ENCODE peak calls at places on chromosomes 2 and 18, in four cellular contexts. A is GM12878, T is IMR-90, M is K562. N is an unnamed sample.

GRCh38 chr2:234444888-234445287 is 52.0 kb downstream of the ARL4C start:
- DNase-seq in A (no peak), T (peak; percentile 98), M (no peak), N (peak; percentile 93)

GRCh38 chr2:236309669-236310029 is 45.4 kb upstream of the ASB18 start:
- DNase-seq in A (no peak), T (no peak), M (peak; percentile 45), N (peak; percentile 39)

GRCh38 chr2:174577967-174578589 is 19.5 kb downstream of the WIPF1 start:
- DNase-seq in A (no peak), T (peak; percentile 73), M (no peak), N (peak; percentile 55)

GRCh38 chr2:96404446-96405373 is 69.1 kb downstream of the NCAPH start:
- DNase-seq in A (no peak), T (no peak), M (no peak), N (no peak)

GRCh38 chr18:68738572-68738971 is 23.7 kb upstream of the TMX3 start:
- DNase-seq in A (no peak), T (no peak), M (no peak), N (no peak)

GRCh38 chr2:226652983-226653765 is 146.4 kb downstream of the IRS1 start:
- DNase-seq in A (no peak), T (peak; percentile 42), M (no peak), N (no peak)

GRCh38 chr2:216083464-216084279 is 2.0 kb downstream of the TMEM169 start:
- DNase-seq in A (no peak), T (peak; percentile 83), M (no peak), N (no peak)

GRCh38 chr2:236417150-236417549 is 152.5 kb upstream of the ACKR3 start:
- DNase-seq in A (no peak), T (no peak), M (no peak), N (no peak)

GRCh38 chr18:12422936-12423335 is 15.2 kb downstream of the PRELID3A start:
- DNase-seq in A (no peak), T (no peak), M (no peak), N (no peak)

GRCh38 chr18:63981719-63982118 is 11.8 kb downstream of the SERPINB8 start:
- DNase-seq in A (no peak), T (no peak), M (no peak), N (no peak)

GRCh38 chr18:63992751-63993150 is 22.9 kb downstream of the SERPINB8 start:
- DNase-seq in A (no peak), T (no peak), M (no peak), N (no peak)

GRCh38 chr18:63987743-63988142 is 17.9 kb downstream of the SERPINB8 start:
- DNase-seq in A (no peak), T (no peak), M (no peak), N (no peak)

GRCh38 chr18:63982361-63982760 is 12.5 kb downstream of the SERPINB8 start:
- DNase-seq in A (no peak), T (no peak), M (no peak), N (no peak)

DNA sequence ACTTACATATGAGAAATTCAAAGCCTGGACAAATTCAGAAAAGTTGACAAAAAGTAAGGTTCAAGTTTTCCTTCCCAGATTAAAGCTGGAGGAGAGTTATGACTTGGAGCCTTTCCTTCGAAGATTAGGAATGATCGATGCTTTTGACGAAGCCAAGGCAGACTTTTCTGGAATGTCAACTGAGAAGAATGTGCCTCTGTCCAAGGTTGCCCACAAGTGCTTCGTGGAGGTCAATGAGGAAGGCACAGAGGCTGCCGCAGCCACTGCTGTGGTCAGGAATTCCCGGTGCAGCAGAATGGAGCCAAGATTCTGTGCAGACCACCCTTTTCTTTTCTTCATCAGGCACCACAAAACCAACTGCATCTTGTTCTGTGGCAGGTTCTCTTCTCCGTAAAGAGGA is 17.0 kb downstream of the SERPINB8 start:
- DNase-seq in A (no peak), T (no peak), M (no peak), N (no peak)
- TF ChIP-seq FOS in A (no peak), T (no peak), M (no peak), N (no peak)

GRCh38 chr18:23560186-23560585 is 26.1 kb downstream of the NPC1 start:
- DNase-seq in A (no peak), T (no peak), M (no peak), N (no peak)

GRCh38 chr18:23565916-23566547 is 20.3 kb downstream of the NPC1 start:
- DNase-seq in A (no peak), T (no peak), M (no peak), N (no peak)

GRCh38 chr18:23568739-23569138 is 17.6 kb downstream of the NPC1 start:
- DNase-seq in A (no peak), T (no peak), M (no peak), N (no peak)

GRCh38 chr18:23568265-23568664 is 18.0 kb downstream of the NPC1 start:
- DNase-seq in A (no peak), T (no peak), M (no peak), N (no peak)

DNA sequence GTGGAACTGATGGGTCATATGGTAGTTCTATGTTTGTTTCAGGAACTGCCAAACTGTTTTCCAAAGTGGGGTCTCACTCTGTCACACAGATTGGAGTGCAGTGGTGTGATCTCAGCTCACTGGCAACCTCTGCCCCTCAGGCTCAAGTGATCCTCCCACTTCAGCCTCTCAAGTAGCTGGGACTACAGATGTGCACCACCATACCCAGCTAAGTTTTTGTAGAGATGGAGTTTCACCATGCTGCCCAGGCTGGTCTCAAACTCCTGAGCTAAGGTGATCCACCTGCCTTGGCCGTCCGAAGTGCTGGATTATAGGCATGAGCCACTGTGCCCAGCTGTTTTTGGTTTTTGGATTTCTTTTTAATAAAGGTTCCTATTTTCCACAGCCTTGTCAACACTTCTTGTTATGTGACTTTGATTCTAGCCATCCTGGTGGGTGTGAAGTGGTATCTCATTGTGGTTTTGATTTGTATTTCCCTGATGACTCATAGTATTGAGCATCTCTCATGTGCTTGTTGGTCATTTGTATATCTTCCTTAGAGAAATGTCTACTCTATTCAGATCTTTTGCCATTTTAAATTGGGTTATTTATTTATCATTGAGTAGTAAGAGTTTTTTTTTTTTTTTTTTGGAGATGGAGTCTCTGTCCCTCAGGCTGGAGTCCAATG is 22.8 kb downstream of the NPC1 start:
- DNase-seq in A (no peak), T (peak; percentile 73), M (no peak), N (no peak)
- TF ChIP-seq FOS in A (no peak), T (peak; percentile 75), M (no peak), N (peak; percentile 45)

DNA sequence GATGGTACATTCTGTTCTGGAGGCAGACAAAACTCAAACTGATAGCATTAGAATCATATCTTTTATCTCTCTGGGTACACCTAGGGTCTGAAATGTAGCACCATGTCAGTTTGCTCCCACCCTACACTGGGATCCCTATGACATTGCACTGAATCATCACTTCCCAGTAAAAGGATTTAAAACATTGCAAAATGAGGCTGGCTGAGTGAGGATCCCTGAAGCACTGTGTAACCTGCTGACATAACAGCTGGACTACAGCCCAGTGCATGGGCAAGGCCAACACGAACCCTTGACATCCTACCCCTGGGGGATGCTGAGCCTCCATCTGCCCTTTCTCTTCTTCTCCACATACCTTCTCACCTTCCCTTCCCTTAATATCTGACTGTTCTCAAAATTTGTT is 253.2 kb downstream of the TTC32 start:
- DNase-seq in A (no peak), T (peak; percentile 90), M (no peak), N (no peak)
- TF ChIP-seq FOS in A (no peak), T (peak; percentile 70), M (no peak), N (peak; percentile 10)

GRCh38 chr2:238024986-238025385 is 35.8 kb upstream of the SCLY start:
- DNase-seq in A (no peak), T (peak; percentile 89), M (no peak), N (no peak)
- TF ChIP-seq FOS in A (no peak), T (no peak), M (no peak), N (no peak)

DNA sequence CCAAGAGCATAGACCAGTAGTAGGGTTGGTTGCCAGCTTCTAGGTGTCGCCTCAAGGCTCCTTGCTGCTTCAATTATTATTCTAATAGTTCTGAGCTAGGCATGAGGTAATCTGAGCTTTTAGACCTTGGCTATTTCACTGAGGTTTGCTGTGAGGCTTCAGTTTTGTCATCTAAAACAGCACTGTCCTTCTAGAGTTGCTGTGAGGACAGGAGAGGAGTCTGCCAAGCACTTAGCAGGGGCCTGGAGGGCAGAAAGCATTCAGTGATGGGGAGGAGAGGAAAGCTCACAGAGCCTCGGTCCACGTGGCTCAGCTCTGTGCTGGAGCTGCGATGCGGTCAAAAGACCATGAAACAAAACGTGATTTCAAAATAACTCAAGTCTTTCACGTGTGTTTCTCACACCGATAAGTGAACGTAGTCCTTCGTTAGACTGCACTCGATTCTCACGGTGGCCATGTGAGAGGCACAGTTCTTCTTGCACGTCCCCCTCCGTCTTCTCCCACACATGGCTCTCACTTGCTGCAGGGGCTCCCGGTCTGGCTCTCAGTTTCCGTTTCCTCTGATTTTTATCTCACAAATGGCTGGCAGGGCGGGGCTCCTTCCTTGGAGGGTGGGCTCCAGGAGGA is 113.7 kb downstream of the B3GNT2 start:
- DNase-seq in A (peak; percentile 99), T (no peak), M (no peak), N (peak; percentile 63)
- TF ChIP-seq FOS in A (no peak), T (no peak), M (no peak), N (no peak)

GRCh38 chr2:153668923-153669322 is 190.4 kb upstream of the RPRM start:
- DNase-seq in A (no peak), T (no peak), M (no peak), N (no peak)
- TF ChIP-seq FOS in A (no peak), T (no peak), M (no peak), N (no peak)